ENCODE peak calls at places on chromosome 21, in ten cellular contexts. W is GM23338, K is sigmoid colon, Z is transverse colon, F is ovary, L is astrocyte, Q is PC-3, C is psoas muscle, M is neural progenitor cell, U is IMR-90. G is an unnamed sample.

GRCh38 chr21:29430581-29430980 is 131.9 kb downstream of the BACH1 start:
- DNase-seq in K (no peak), Z (no peak), W (no peak), M (peak; percentile 71), C (no peak), F (no peak), Q (no peak), L (no peak), U (no peak), G (no peak)

GRCh38 chr21:43861716-43862115 is 3.3 kb upstream of the AGPAT3 start:
- DNase-seq in C (no peak), F (no peak), L (no peak), Z (no peak), Q (no peak), M (no peak), K (peak; percentile 30), W (no peak), U (no peak), G (no peak)

GRCh38 chr21:44449473-44450363 is 5.6 kb upstream of the LRRC3 start:
- DNase-seq in W (no peak), U (no peak), M (no peak), F (peak; percentile 7), L (peak; percentile 5), Q (no peak), Z (no peak), C (peak; percentile 36), K (peak; percentile 48), G (no peak)

GRCh38 chr21:43609501-43610340 is 49.6 kb downstream of the HSF2BP start:
- DNase-seq in K (peak; percentile 73), C (no peak), Z (peak; percentile 71), M (no peak), Q (peak; percentile 81), L (peak; percentile 80), W (no peak), F (peak; percentile 40), U (peak; percentile 88), G (no peak)

GRCh38 chr21:17610862-17611261 is 1.8 kb downstream of the BTG3 start:
- DNase-seq in Q (no peak), M (no peak), W (no peak), K (peak; percentile 65), C (no peak), Z (peak; percentile 15), U (peak; percentile 11), F (no peak), L (no peak), G (no peak)

GRCh38 chr21:44295163-44295601 is 4.7 kb upstream of the PFKL start:
- DNase-seq in K (no peak), M (no peak), C (no peak), F (no peak), Q (peak; percentile 5), W (no peak), Z (no peak), U (no peak), L (no peak), G (no peak)

GRCh38 chr21:18204931-18205330 is 39.7 kb upstream of the CHODL start:
- DNase-seq in M (peak; percentile 22), L (no peak), K (no peak), C (no peak), Z (no peak), F (no peak), U (no peak), W (peak; percentile 40), Q (no peak), G (no peak)

GRCh38 chr21:15000076-15000475 is 64.7 kb downstream of the NRIP1 start:
- DNase-seq in M (no peak), C (no peak), U (peak; percentile 68), Q (peak; percentile 50), Z (no peak), K (no peak), F (no peak), L (peak; percentile 86), W (no peak), G (no peak)

GRCh38 chr21:31710586-31710985 is 21.3 kb downstream of the SCAF4 start:
- DNase-seq in Z (no peak), U (peak; percentile 82), M (no peak), L (peak; percentile 86), Q (peak; percentile 48), K (no peak), C (no peak), W (no peak), F (no peak), G (no peak)

GRCh38 chr21:31162827-31163226 is 124.6 kb upstream of the KRTAP19-8 start:
- DNase-seq in Q (peak; percentile 68), Z (no peak), F (no peak), L (peak; percentile 56), C (no peak), U (peak; percentile 70), K (no peak), W (no peak), M (no peak), G (no peak)

GRCh38 chr21:36486246-36486645 is 6.3 kb upstream of the CLDN14 start:
- DNase-seq in W (no peak), Z (no peak), U (no peak), L (no peak), M (no peak), K (no peak), F (no peak), C (no peak), Q (no peak), G (no peak)

GRCh38 chr21:16002872-16003466 is 273.2 kb downstream of the USP25 start:
- DNase-seq in M (no peak), W (peak; percentile 24), U (peak; percentile 51), Q (peak; percentile 58), K (no peak), L (no peak), C (no peak), Z (no peak), F (no peak), G (no peak)
- TF ChIP-seq CTCF in M (peak; percentile 48), W (peak; percentile 65), U (peak; percentile 67), Q (peak; percentile 78), K (no peak), L (peak; percentile 32), C (peak; percentile 20), Z (no peak), F (no peak), G (peak; percentile 17)

GRCh38 chr21:45641480-45642035 is 2.0 kb upstream of the PCBP3 start:
- DNase-seq in U (no peak), C (no peak), Z (no peak), L (no peak), M (peak; percentile 48), F (peak; percentile 53), Q (no peak), K (no peak), W (peak; percentile 29), G (no peak)
- H3K4me1 ChIP-seq in U (no peaks in the 10 kb centered on the region), C (peaks cover 4% of the 10 kb centered on the region), Z (peaks cover 3% of the 10 kb centered on the region), L (peaks cover 23% of the 10 kb centered on the region), M (peaks cover 3% of the 10 kb centered on the region), F (no peaks in the 10 kb centered on the region), Q (peaks cover 9% of the 10 kb centered on the region), K (peaks cover 21% of the 10 kb centered on the region), W (peaks cover 12% of the 10 kb centered on the region), G (peaks cover 3% of the 10 kb centered on the region)

GRCh38 chr21:38438476-38438893 is 59.8 kb downstream of the ERG start:
- DNase-seq in L (peak; percentile 94), Q (peak; percentile 16), F (peak; percentile 63), Z (no peak), M (no peak), K (no peak), C (peak; percentile 60), W (no peak), U (peak; percentile 71), G (no peak)

GRCh38 chr21:38439336-38439900 is 58.9 kb downstream of the ERG start:
- DNase-seq in L (peak; percentile 57), C (no peak), U (no peak), W (no peak), Q (no peak), M (no peak), K (no peak), F (no peak), Z (no peak), G (no peak)

GRCh38 chr21:38433516-38433915 is 64.8 kb downstream of the ERG start:
- DNase-seq in C (no peak), Q (no peak), K (no peak), L (peak; percentile 22), F (no peak), Z (no peak), U (no peak), W (no peak), M (no peak), G (no peak)

GRCh38 chr21:38439957-38440356 is 58.3 kb downstream of the ERG start:
- DNase-seq in K (no peak), M (no peak), Z (no peak), W (no peak), L (no peak), F (no peak), C (no peak), U (no peak), Q (no peak), G (no peak)

DNA sequence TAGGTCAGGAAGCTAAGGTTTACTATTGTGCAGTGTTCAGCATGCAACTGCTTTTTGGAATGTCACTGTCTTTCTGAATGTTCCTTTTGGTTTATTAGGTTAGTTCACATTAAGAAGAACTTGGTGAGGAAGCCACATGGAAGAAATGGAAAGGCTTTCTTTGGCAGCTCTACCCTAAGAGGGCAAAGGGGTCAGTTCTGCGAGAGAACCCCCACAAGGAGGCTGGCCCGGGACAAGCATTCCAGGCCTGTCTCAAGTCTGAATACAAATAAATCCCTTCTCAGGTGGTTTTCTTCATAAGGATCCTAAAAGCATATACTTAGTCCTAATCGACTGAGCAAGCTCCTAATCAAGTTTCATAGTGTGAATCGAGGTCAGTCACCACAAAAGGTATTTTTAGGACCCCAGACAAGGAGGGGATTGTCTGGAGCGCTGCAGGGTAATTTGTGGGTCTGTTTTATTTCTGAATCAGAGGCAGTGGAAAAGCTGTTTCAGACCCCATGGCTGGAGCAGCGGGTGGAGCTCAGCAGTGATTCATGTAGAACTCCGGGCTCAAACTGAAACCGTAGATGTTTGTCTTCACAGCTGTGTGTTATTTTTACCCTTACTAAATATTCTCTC is 63.3 kb downstream of the ERG start:
- DNase-seq in Q (peak; percentile 25), Z (no peak), C (no peak), M (no peak), U (peak; percentile 34), K (no peak), L (peak; percentile 82), W (no peak), F (no peak), G (peak; percentile 86)
- H3K4me3 ChIP-seq in Q (peak overlapping the region; percentile 52), Z (no peak overlapping the region), C (no peak overlapping the region), M (no peak overlapping the region), U (peak overlapping the region; percentile 22), K (no peak overlapping the region), L (peak overlapping the region; percentile 44), W (no peak overlapping the region), F (peak overlapping the region; percentile 25), G (peak overlapping the region; percentile 57)

DNA sequence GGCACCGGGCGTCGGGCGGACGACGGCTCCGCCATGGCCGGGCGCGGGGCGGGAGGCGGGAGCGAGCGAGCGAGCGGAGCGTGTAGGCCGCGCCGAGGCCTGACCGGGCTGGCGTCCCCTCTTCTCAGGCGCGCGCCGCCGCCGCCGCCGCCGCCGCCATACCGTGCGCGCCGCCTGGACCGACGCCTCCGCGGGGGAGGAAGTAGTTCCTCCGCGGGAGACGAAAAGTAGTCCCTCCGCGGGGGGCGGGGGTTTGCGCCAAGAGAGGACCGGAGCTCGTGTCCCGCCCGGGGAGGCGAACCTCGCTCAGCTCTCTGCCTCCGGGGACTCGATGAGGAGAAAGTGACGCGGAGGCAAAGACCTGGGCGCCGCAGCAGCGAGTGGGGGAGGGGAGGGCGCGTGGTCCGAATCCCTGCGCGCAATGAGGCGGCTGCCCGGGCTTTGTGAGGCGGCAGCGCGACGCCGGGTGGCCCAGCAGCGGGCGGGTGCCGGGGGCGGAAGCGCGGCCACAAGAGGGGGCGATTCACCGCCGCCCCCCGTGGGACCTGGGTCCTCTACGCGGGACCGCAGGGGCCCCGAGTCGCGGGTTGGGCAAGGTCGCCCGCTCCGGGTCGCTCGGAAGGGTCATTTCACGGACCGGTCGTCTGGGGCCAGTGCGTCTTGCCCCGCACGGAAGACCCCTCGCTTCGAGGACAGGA is at the start of gene BRWD1:
- DNase-seq in C (peak; percentile 93), M (peak; percentile 92), Z (peak; percentile 80), L (peak; percentile 77), Q (peak; percentile 77), F (peak; percentile 83), W (peak; percentile 90), U (peak; percentile 81), K (peak; percentile 93), G (peak; percentile 87)
- TF ChIP-seq CTCF in C (peak; percentile 42), M (peak; percentile 39), Z (peak; percentile 51), L (no peak), Q (no peak), F (peak; percentile 38), W (no peak), U (peak; percentile 37), K (no peak), G (peak; percentile 25)